ENCODE peak calls at places on chromosome 14, in eight cellular contexts. W, S, C, O, F, G, B and K are unnamed samples.

GRCh38 chr14:39229222-39229543 is 4.5 kb upstream of the MIA2 start:
- DNase-seq in C (peak), B (no peak), S (no peak), O (peak), W (no peak), G (no peak), F (no peak), K (no peak)

GRCh38 chr14:28609228-28609828 is 157.3 kb upstream of the FOXG1 start:
- DNase-seq in C (peak), B (no peak), G (peak), F (peak), W (no peak), O (peak), S (peak), K (peak)

GRCh38 chr14:24264298-24264697 is 1.3 kb upstream of the TGM1 start:
- DNase-seq in W (no peak), G (no peak), C (no peak), F (no peak), S (no peak), O (peak), B (no peak), K (no peak)

GRCh38 chr14:29900609-29901350 is 26.9 kb downstream of the PRKD1 start:
- DNase-seq in F (no peak), G (no peak), C (no peak), O (no peak), B (no peak), S (no peak), W (no peak), K (no peak)

GRCh38 chr14:53336729-53337128 is 183.6 kb upstream of the DDHD1 start:
- DNase-seq in F (no peak), S (no peak), C (no peak), G (no peak), W (no peak), O (no peak), B (no peak), K (no peak)

GRCh38 chr14:94025720-94026119 is 420 bp upstream of the OTUB2 start:
- DNase-seq in F (no peak), B (no peak), O (peak), C (no peak), G (no peak), W (no peak), S (no peak), K (no peak)

GRCh38 chr14:76497550-76498484 is 121.9 kb downstream of the ESRRB start:
- DNase-seq in O (no peak), B (no peak), G (peak), S (peak), C (peak), W (no peak), F (peak), K (peak)

GRCh38 chr14:85539510-85539909 is 9.6 kb downstream of the FLRT2 start:
- DNase-seq in F (no peak), S (no peak), B (no peak), G (no peak), O (no peak), W (no peak), C (no peak), K (no peak)

GRCh38 chr14:51643137-51643536 is 8.6 kb upstream of the FRMD6 start:
- DNase-seq in F (no peak), C (no peak), B (no peak), O (peak), G (no peak), W (no peak), S (no peak), K (no peak)

GRCh38 chr14:94975366-94975765 is 182.0 kb downstream of the DICER1 start:
- DNase-seq in F (no peak), S (no peak), W (no peak), O (no peak), C (no peak), G (no peak), B (no peak), K (no peak)

GRCh38 chr14:72636871-72637270 is 257.0 kb downstream of the DPF3 start:
- DNase-seq in W (no peak), S (no peak), F (no peak), B (no peak), C (no peak), G (no peak), O (no peak), K (no peak)

GRCh38 chr14:76566439-76566838 is 190.5 kb downstream of the ESRRB start:
- DNase-seq in B (no peak), F (no peak), G (no peak), W (no peak), C (no peak), O (no peak), S (no peak), K (no peak)

GRCh38 chr14:37946819-37947218 is 260.9 kb upstream of the SSTR1 start:
- DNase-seq in B (no peak), S (no peak), F (no peak), G (no peak), W (no peak), C (no peak), O (no peak), K (no peak)

GRCh38 chr14:98633380-98633779 is 638.6 kb downstream of the BCL11B start:
- DNase-seq in S (peak), W (no peak), C (no peak), B (no peak), O (no peak), F (peak), G (peak), K (peak)

GRCh38 chr14:77141592-77142288 is at the start of gene ZDHHC22:
- DNase-seq in B (no peak), S (no peak), O (no peak), F (no peak), W (no peak), C (peak), G (peak), K (peak)

GRCh38 chr14:25908707-25909106 is 689.1 kb downstream of the NOVA1 start:
- DNase-seq in F (no peak), O (no peak), B (no peak), W (no peak), C (no peak), S (no peak), G (no peak), K (no peak)

GRCh38 chr14:75196064-75196463 is 19.7 kb upstream of the TMED10 start:
- DNase-seq in F (no peak), O (no peak), B (no peak), W (no peak), G (no peak), S (no peak), C (no peak), K (no peak)

GRCh38 chr14:99522457-99522891 is 41.3 kb downstream of the CCNK start:
- DNase-seq in G (peak), O (peak), B (no peak), C (peak), W (peak), S (no peak), F (peak), K (peak)

GRCh38 chr14:50616275-50616674 is 51.8 kb downstream of the SAV1 start:
- DNase-seq in O (no peak), B (no peak), C (no peak), W (no peak), F (no peak), G (no peak), S (no peak), K (no peak)

GRCh38 chr14:50871914-50872732 is at the start of gene ABHD12B:
- DNase-seq in G (no peak), F (peak), O (no peak), B (no peak), C (no peak), W (no peak), S (peak), K (peak)

GRCh38 chr14:37223947-37224474 is 26.3 kb downstream of the MIPOL1 start:
- DNase-seq in B (no peak), F (no peak), C (no peak), W (no peak), G (no peak), O (peak), S (no peak), K (no peak)

GRCh38 chr14:81087230-81087629 is 131.8 kb downstream of the TSHR start:
- DNase-seq in F (no peak), B (no peak), S (no peak), C (no peak), O (no peak), G (no peak), W (no peak), K (no peak)

GRCh38 chr14:30888480-30889243 is 14.3 kb downstream of the COCH start:
- DNase-seq in F (no peak), B (no peak), O (no peak), C (peak), G (no peak), W (no peak), S (no peak), K (no peak)

GRCh38 chr14:100610511-100611217 is 23.4 kb upstream of the BEGAIN start:
- DNase-seq in O (peak), G (peak), S (no peak), C (no peak), W (no peak), F (no peak), B (no peak), K (no peak)

GRCh38 chr14:105144666-105145380 is 23.8 kb downstream of the JAG2 start:
- DNase-seq in O (no peak), B (peak), G (peak), C (no peak), F (no peak), W (no peak), S (no peak), K (peak)

GRCh38 chr14:56703947-56704346 is 106.3 kb downstream of the OTX2 start:
- DNase-seq in S (no peak), W (no peak), F (no peak), O (no peak), B (no peak), G (no peak), C (peak), K (no peak)

GRCh38 chr14:91163316-91163715 is 49.4 kb downstream of the DGLUCY start:
- DNase-seq in O (no peak), C (no peak), B (no peak), F (no peak), S (no peak), W (no peak), G (no peak), K (no peak)

GRCh38 chr14:76584271-76584702 is 177.0 kb upstream of the VASH1 start:
- DNase-seq in O (no peak), S (no peak), C (no peak), B (no peak), F (no peak), G (peak), W (no peak), K (no peak)

GRCh38 chr14:52077261-52077984 is 8.6 kb upstream of the NID2 start:
- DNase-seq in S (no peak), O (no peak), G (no peak), C (no peak), B (no peak), F (no peak), W (no peak), K (no peak)

GRCh38 chr14:93330609-93331000 is 2.2 kb downstream of the BTBD7 start:
- DNase-seq in G (no peak), W (no peak), F (no peak), B (no peak), S (no peak), O (peak), C (no peak), K (no peak)

GRCh38 chr14:52405314-52405713 is 91.2 kb downstream of the PTGER2 start:
- DNase-seq in F (no peak), G (no peak), C (no peak), B (no peak), O (no peak), W (no peak), S (no peak), K (no peak)

GRCh38 chr14:60238955-60239354 is 10.1 kb upstream of the PPM1A start:
- DNase-seq in S (no peak), C (no peak), O (no peak), B (no peak), W (no peak), F (no peak), G (no peak), K (no peak)

GRCh38 chr14:98950356-98950895 is 321.6 kb downstream of the BCL11B start:
- DNase-seq in C (no peak), F (no peak), G (no peak), O (no peak), W (no peak), S (no peak), B (no peak), K (no peak)

GRCh38 chr14:34111933-34112332 is 161.1 kb upstream of the EGLN3 start:
- DNase-seq in G (no peak), W (no peak), C (peak), O (no peak), S (no peak), F (peak), B (no peak), K (no peak)

GRCh38 chr14:63203015-63203414 is 1.2 kb upstream of the RHOJ start:
- DNase-seq in F (no peak), W (no peak), G (no peak), C (no peak), O (no peak), B (no peak), S (no peak), K (no peak)

GRCh38 chr14:63205281-63205575 is 985 bp downstream of the RHOJ start:
- DNase-seq in W (no peak), O (no peak), G (no peak), C (no peak), B (no peak), F (no peak), S (no peak), K (no peak)

GRCh38 chr14:63203618-63204406 is 431 bp upstream of the RHOJ start:
- DNase-seq in G (peak), O (peak), C (peak), W (peak), B (peak), S (peak), F (peak), K (peak)

GRCh38 chr14:63205850-63206249 is 1.6 kb downstream of the RHOJ start:
- DNase-seq in S (no peak), W (no peak), F (no peak), C (no peak), G (peak), O (no peak), B (no peak), K (no peak)

DNA sequence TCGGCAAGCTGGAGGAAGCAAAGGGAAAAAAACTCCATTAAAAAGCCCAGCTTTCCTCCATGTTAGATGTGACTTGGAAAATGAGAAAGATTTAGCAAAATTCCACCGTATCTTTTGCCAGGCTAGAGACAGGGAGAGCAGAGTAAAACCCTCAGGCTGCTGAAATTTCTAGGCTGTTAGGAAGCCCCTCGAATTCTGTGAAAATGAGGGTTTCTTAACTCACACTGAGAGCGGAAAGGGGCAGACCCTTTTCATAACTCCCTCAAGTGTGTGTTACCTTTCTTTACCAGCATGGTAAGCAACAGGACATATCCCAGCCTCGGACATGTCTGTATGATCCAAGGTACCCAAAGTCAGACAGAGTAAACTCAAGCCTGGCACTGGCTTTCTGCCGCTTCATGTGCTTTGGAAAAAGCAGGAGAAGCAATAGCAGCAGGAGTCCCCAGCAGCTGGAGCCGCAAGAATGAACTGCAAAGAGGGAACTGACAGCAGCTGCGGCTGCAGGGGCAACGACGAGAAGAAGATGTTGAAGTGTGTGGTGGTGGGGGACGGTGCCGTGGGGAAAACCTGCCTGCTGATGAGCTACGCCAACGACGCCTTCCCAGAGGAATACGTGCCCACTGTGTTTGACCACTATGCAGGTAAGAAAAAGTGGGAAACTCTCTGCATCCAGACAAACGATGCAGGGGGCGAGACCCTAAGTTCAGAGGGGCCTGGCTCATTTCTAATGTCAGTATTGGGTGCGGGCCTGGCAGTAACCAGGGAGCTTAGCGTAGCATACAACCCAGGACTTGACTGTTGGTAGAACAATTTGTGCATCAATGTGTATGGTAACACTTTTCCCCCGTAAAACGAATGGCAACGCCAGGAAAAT is at the start of gene RHOJ:
- DNase-seq in W (no peak), B (peak), S (peak), O (no peak), F (peak), C (peak), G (peak), K (no peak)
- H3K4me3 ChIP-seq in W (peak), B (peak), S (no peak), O (peak), F (peak), C (no peak), G (peak), K (peak)

GRCh38 chr14:101791919-101792572 is 30.5 kb downstream of the PPP2R5C start:
- DNase-seq in S (no peak), C (no peak), W (peak), O (peak), F (no peak), G (peak), B (no peak), K (no peak)
- H3K4me3 ChIP-seq in S (no peak), C (no peak), W (peak), O (no peak), F (no peak), G (peak), B (peak), K (peak)

GRCh38 chr14:65926935-65927700 is 514.6 kb downstream of the FUT8 start:
- DNase-seq in O (no peak), C (peak), G (no peak), F (no peak), S (no peak), B (no peak), W (no peak), K (no peak)
- H3K4me3 ChIP-seq in O (no peak), C (no peak), G (no peak), F (no peak), S (no peak), B (no peak), W (no peak), K (no peak)

GRCh38 chr14:68807148-68807600 is 14.3 kb upstream of the ZFP36L1 start:
- DNase-seq in O (peak), S (no peak), W (peak), C (no peak), B (peak), G (peak), F (no peak), K (no peak)
- H3K4me3 ChIP-seq in O (no peak), S (no peak), W (no peak), C (no peak), B (no peak), G (no peak), F (no peak), K (no peak)

GRCh38 chr14:22748691-22749090 is 17.8 kb upstream of the OXA1L start:
- DNase-seq in W (no peak), G (no peak), S (no peak), O (no peak), C (no peak), F (no peak), B (no peak), K (no peak)

GRCh38 chr14:22748188-22748587 is 18.3 kb upstream of the OXA1L start:
- DNase-seq in O (no peak), S (no peak), W (no peak), C (no peak), F (no peak), G (no peak), B (no peak), K (no peak)

GRCh38 chr14:22753586-22753985 is 12.9 kb upstream of the OXA1L start:
- DNase-seq in S (no peak), W (no peak), O (no peak), B (no peak), F (no peak), C (no peak), G (peak), K (no peak)

GRCh38 chr14:22747769-22748168 is 18.7 kb upstream of the OXA1L start:
- DNase-seq in G (no peak), W (no peak), B (no peak), S (no peak), O (no peak), C (no peak), F (no peak), K (no peak)

DNA sequence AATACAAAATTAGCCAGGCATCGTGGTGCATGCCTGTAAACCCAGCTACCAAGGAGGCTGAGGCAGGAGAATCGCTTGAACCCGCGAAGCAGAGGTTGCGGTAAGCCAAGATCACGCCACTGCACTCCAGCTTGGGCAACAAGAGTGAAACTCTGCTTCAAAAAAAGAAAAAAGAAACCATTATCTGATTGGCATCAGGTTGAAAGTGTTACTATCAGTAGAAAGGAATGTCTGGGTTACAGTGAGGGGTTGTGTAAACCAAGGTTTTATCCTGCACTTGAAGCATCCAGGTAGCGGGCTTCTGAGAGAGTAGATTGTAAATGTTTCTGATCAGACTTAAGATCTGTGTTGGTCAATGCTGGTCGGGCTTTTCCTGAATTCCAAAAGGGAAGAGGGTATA is 14.1 kb upstream of the OXA1L start:
- DNase-seq in B (no peak), G (no peak), W (no peak), F (no peak), O (no peak), C (peak), S (no peak), K (no peak)
- H3K4me3 ChIP-seq in B (no peak), G (no peak), W (no peak), F (no peak), O (no peak), C (no peak), S (no peak), K (no peak)

GRCh38 chr14:78763746-78764145 is 593.6 kb downstream of the NRXN3 start:
- DNase-seq in O (no peak), G (no peak), W (no peak), B (no peak), C (peak), F (no peak), S (no peak), K (no peak)
- H3K4me3 ChIP-seq in O (no peak), G (no peak), W (no peak), B (no peak), C (no peak), F (no peak), S (no peak), K (no peak)

GRCh38 chr14:64968651-64969050 is 3.5 kb downstream of the RAB15 start:
- DNase-seq in W (no peak), C (no peak), B (no peak), F (peak), O (no peak), G (peak), S (no peak), K (no peak)
- H3K4me3 ChIP-seq in W (no peak), C (no peak), B (no peak), F (no peak), O (no peak), G (no peak), S (no peak), K (no peak)

DNA sequence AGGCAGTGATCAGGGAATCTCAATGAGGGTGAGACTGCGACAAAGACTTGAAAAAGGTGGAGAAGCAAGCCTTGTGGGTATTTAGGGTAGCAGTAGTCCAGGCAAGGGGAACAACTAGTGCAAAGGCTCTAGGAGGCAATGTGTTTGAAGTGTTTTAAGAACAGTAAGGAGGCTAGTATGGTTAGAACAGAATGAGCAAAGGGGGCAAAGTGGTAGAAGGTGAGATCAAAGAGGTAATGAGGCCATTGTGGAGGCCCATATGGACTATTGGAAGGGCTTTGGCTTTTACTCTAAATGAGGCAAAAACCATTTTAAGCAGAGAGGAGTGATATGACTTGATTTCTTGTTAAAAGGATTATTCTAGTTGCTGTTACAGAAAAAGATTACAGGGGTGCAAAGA is 16.8 kb downstream of the HIF1A start:
- DNase-seq in G (no peak), B (no peak), W (no peak), C (no peak), F (no peak), S (no peak), O (no peak), K (no peak)
- H3K4me3 ChIP-seq in G (no peak), B (no peak), W (no peak), C (no peak), F (no peak), S (no peak), O (no peak), K (no peak)

DNA sequence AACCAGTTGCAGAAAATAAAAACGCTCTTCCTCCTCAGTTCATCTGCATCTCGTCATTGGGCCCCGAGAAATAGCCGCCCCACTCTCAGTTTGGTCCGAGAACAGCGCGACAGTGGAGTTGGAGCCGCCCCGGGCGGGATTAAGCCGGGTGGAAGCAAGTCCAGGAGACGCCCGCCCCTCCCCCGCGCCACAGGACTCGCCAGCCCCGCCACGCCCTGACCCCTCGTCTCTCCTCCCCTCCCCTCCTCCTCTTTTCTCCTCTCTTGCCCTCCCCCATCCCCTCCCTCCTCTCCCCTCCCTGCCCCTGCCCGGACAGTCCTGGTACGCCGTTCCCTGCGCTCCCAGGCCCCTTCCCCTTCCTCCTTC is 83.8 kb downstream of the TNFAIP2 start:
- DNase-seq in F (peak), G (no peak), S (peak), W (no peak), C (peak), B (peak), O (no peak), K (no peak)
- H3K4me3 ChIP-seq in F (peak), G (no peak), S (peak), W (peak), C (no peak), B (peak), O (peak), K (no peak)